ENCODE peak calls at places on chromosome 1, in eight cellular contexts. M, H, G, N, Y, Q, F and E are unnamed samples.

GRCh38 chr1:225890346-225891228 is 1.6 kb upstream of the LEFTY1 start:
- DNase-seq in Y (no peak), H (peak), N (peak), G (no peak), Q (no peak), F (no peak), M (no peak), E (no peak)

GRCh38 chr1:228363686-228364067 is 43.0 kb downstream of the TRIM11 start:
- DNase-seq in Q (peak), F (no peak), N (no peak), M (no peak), H (peak), Y (no peak), G (no peak), E (no peak)

GRCh38 chr1:38826262-38826661 is 33.3 kb downstream of the RRAGC start:
- DNase-seq in N (no peak), Q (no peak), G (no peak), Y (peak), M (no peak), H (no peak), F (no peak), E (no peak)

GRCh38 chr1:153192697-153193096 is 10.5 kb upstream of the LELP1 start:
- DNase-seq in N (peak), F (peak), G (no peak), Y (no peak), M (no peak), Q (no peak), H (no peak), E (peak)

GRCh38 chr1:66998972-66999371 is 55.0 kb downstream of the SLC35D1 start:
- DNase-seq in Q (no peak), G (no peak), F (no peak), H (no peak), Y (peak), N (no peak), M (no peak), E (no peak)

GRCh38 chr1:231423648-231424047 is 1.6 kb upstream of the EGLN1 start:
- DNase-seq in G (no peak), Y (no peak), H (no peak), F (no peak), N (no peak), M (no peak), Q (no peak), E (peak)

GRCh38 chr1:218946147-218946546 is 227.5 kb upstream of the LYPLAL1 start:
- DNase-seq in N (no peak), H (no peak), G (no peak), Y (no peak), F (no peak), M (no peak), Q (no peak), E (no peak)

GRCh38 chr1:26677306-26678115 is 18.3 kb upstream of the ARID1A start:
- DNase-seq in Y (peak), H (peak), N (peak), F (peak), G (no peak), Q (peak), M (peak), E (peak)

GRCh38 chr1:198056255-198056654 is 100.5 kb upstream of the NEK7 start:
- DNase-seq in M (no peak), N (peak), F (no peak), Q (no peak), H (no peak), Y (no peak), G (no peak), E (no peak)

GRCh38 chr1:182974792-182975191 is 21.8 kb upstream of the SHCBP1L start:
- DNase-seq in H (no peak), Q (no peak), G (no peak), Y (no peak), N (no peak), M (no peak), F (no peak), E (no peak)

GRCh38 chr1:11682287-11682771 is 1.4 kb upstream of the MAD2L2 start:
- DNase-seq in N (peak), M (no peak), Y (no peak), F (no peak), Q (no peak), H (no peak), G (no peak), E (no peak)

GRCh38 chr1:173444757-173445156 is 32.4 kb upstream of the PRDX6 start:
- DNase-seq in Q (no peak), H (no peak), M (no peak), G (no peak), Y (no peak), N (no peak), F (no peak), E (no peak)

GRCh38 chr1:16143566-16144324 is 12.1 kb downstream of the EPHA2 start:
- DNase-seq in Y (peak), F (peak), M (no peak), N (no peak), G (no peak), Q (no peak), H (no peak), E (peak)

GRCh38 chr1:205811660-205812059 is 1.3 kb downstream of the SLC41A1 start:
- DNase-seq in Q (peak), G (no peak), M (peak), F (peak), N (no peak), H (peak), Y (no peak), E (no peak)

GRCh38 chr1:199403421-199404116 is 623.9 kb upstream of the NR5A2 start:
- DNase-seq in Q (no peak), H (no peak), G (peak), M (peak), F (no peak), Y (peak), N (no peak), E (no peak)

GRCh38 chr1:228279011-228279721 is 71.3 kb downstream of the OBSCN start:
- DNase-seq in M (no peak), Y (no peak), G (no peak), H (peak), F (no peak), Q (no peak), N (no peak), E (no peak)

GRCh38 chr1:167763525-167764220 is 41.9 kb downstream of the MPZL1 start:
- DNase-seq in N (no peak), M (no peak), F (no peak), Y (peak), G (no peak), Q (no peak), H (no peak), E (no peak)

GRCh38 chr1:2534775-2535387 is 4.8 kb upstream of the HES5 start:
- DNase-seq in Q (no peak), G (no peak), H (no peak), N (no peak), F (no peak), M (no peak), Y (peak), E (peak)

GRCh38 chr1:178275083-178275482 is 181.2 kb downstream of the RASAL2 start:
- DNase-seq in H (no peak), G (no peak), M (peak), Q (no peak), Y (peak), N (no peak), F (no peak), E (no peak)

GRCh38 chr1:11535761-11536572 is 57.0 kb downstream of the DISP3 start:
- DNase-seq in Q (no peak), H (no peak), G (no peak), F (no peak), M (no peak), Y (no peak), N (no peak), E (peak)

DNA sequence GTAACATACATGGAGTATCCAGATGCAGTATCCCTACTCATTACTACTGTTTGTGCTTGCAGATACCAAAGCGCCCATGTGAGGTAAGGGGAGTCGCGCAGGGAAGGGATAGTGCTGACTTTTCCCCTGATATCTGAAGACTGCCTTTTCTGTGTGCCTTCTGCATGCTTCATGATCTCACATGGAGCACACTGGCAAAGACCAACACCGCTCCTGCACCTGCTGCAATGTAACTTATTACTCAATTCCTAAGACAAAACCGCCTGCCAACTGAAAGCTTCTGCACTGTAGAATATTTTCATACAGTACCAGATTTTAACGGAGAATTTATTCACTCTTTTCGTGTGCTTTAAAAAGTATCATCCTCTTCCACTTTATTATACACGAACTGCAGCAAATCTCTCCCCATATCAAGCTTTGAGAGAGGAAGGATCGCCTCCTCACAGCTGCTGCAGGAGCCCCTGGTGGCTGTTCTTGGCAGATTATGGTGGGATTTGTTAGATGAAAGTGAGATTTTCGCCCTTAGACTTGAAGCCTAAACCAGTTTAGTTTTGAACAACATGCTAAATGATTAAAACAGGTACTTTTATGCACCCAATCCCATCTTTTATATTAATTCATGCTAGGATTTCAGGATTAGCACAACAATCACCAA is 99.1 kb downstream of the PTPN14 start:
- DNase-seq in G (no peak), F (no peak), Q (no peak), N (no peak), M (no peak), H (no peak), Y (no peak), E (no peak)
- TF ChIP-seq CTCF in G (peak), F (no peak), Q (no peak), N (peak), M (peak), H (no peak), Y (no peak), E (no peak)

DNA sequence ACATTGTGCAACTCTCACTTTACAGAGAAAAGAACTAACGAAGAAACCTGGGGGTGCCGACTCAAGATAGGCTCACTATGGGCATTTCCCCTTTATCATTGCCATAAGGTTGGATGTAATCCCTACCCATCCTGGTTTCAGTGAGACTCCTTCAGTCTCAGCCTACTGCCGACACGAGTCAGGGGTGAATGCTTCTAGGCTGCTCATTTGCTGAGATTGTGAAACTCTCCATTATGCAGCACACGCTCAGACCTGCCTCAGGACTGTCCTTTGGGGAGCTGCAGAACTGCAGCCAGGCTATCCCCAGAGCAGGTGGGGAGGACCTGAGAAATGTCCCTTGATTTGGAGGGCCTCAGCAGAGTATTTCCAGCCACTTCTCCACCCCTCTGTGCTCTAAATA is 22.2 kb downstream of the TSHB start:
- DNase-seq in N (no peak), F (no peak), H (no peak), Y (no peak), Q (no peak), G (no peak), M (no peak), E (peak)
- H3K27ac ChIP-seq in N (no peak), F (peak), H (no peak), Y (no peak), Q (no peak), G (no peak), M (no peak), E (peak)

GRCh38 chr1:42422672-42423236 is 33.1 kb downstream of the ZMYND12 start:
- DNase-seq in H (no peak), Q (no peak), Y (no peak), N (no peak), M (no peak), G (no peak), F (no peak), E (no peak)

GRCh38 chr1:42420911-42421585 is 34.8 kb downstream of the ZMYND12 start:
- DNase-seq in Q (peak), M (peak), Y (peak), H (peak), N (no peak), F (no peak), G (peak), E (no peak)

GRCh38 chr1:42424201-42424600 is 31.6 kb downstream of the ZMYND12 start:
- DNase-seq in H (no peak), Q (no peak), N (no peak), G (no peak), Y (peak), F (no peak), M (no peak), E (no peak)

GRCh38 chr1:42427240-42427639 is 28.6 kb downstream of the ZMYND12 start:
- DNase-seq in G (no peak), N (no peak), Y (no peak), H (no peak), F (no peak), M (no peak), Q (no peak), E (no peak)

DNA sequence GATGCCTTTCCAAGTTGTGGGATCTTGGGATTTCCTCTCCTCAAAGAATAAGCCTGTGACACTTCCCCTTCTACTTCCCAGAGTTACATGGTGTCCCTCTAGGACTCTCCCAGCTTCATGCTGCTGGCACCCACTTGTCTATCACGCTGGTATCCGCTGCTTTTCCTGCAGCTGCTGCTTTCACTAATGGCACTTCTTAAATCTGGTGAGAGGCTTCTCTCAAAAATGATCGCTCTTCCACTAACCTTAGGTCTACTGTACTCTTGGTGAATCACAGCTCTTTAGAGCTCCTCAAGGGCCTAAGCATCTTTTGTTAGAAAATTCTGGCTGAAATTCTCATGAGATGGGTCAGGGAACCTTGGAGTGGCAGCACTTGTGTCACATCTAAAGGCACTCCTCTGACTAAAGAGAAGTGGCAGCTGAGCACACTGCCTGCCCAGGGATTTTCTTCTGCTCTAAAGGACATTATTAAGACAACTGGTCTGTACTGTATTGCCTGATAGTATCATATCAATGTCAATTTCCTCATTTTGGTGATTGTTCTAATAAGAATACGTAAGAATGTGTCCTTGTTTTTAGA is 32.1 kb downstream of the ZMYND12 start:
- DNase-seq in H (no peak), G (no peak), F (no peak), M (no peak), Y (no peak), Q (no peak), N (no peak), E (no peak)
- TF ChIP-seq CTCF in H (no peak), G (no peak), F (no peak), M (no peak), Y (no peak), Q (no peak), N (no peak), E (no peak)

GRCh38 chr1:46204406-46204742 is 1.2 kb downstream of the LURAP1 start:
- DNase-seq in Q (peak), F (no peak), H (no peak), Y (no peak), G (no peak), N (no peak), M (no peak), E (no peak)
- H3K27ac ChIP-seq in Q (peak), F (peak), H (peak), Y (no peak), G (no peak), N (no peak), M (no peak), E (peak)